ENCODE peak calls at places on chromosomes 5 and 9, in six cellular contexts. C, F, O, D, G and K are unnamed samples.

GRCh38 chr9:32703635-32704034 is 68.2 kb upstream of the TAF1L start:
- DNase-seq in C (no peak), F (no peak), O (no peak), D (no peak), G (no peak), K (no peak)

GRCh38 chr5:71865202-71865601 is 146.1 kb downstream of the CARTPT start:
- DNase-seq in C (no peak), F (no peak), O (no peak), D (peak; percentile 68), G (no peak), K (peak; percentile 25)

GRCh38 chr5:76402251-76402879 is 720 bp upstream of the IQGAP2 start:
- DNase-seq in C (peak; percentile 72), F (peak; percentile 76), O (peak; percentile 79), D (peak; percentile 64), G (peak; percentile 49), K (no peak)

GRCh38 chr9:90774682-90775081 is 26.9 kb upstream of the SYK start:
- DNase-seq in C (no peak), F (no peak), O (no peak), D (no peak), G (no peak), K (no peak)

GRCh38 chr5:127440831-127441230 is 76.6 kb upstream of the PRRC1 start:
- DNase-seq in C (no peak), F (no peak), O (no peak), D (no peak), G (no peak), K (no peak)

GRCh38 chr5:83474170-83474796 is 2.7 kb downstream of the VCAN start:
- DNase-seq in C (peak; percentile 13), F (no peak), O (peak; percentile 9), D (peak; percentile 95), G (peak; percentile 89), K (peak; percentile 89)

GRCh38 chr5:151825445-151825844 is 53.7 kb downstream of the G3BP1 start:
- DNase-seq in C (no peak), F (peak; percentile 23), O (peak; percentile 10), D (no peak), G (peak; percentile 41), K (peak; percentile 79)

GRCh38 chr5:143231973-143232812 is 171.3 kb downstream of the NR3C1 start:
- DNase-seq in C (no peak), F (no peak), O (no peak), D (no peak), G (no peak), K (no peak)

GRCh38 chr9:124345751-124346281 is 69.4 kb downstream of the PSMB7 start:
- DNase-seq in C (no peak), F (no peak), O (no peak), D (peak; percentile 54), G (no peak), K (no peak)

GRCh38 chr5:157920828-157921170 is 61.9 kb upstream of the CLINT1 start:
- DNase-seq in C (no peak), F (no peak), O (no peak), D (no peak), G (no peak), K (no peak)

GRCh38 chr5:63245271-63245670 is 666.7 kb downstream of the LRRC70 start:
- DNase-seq in C (no peak), F (no peak), O (no peak), D (no peak), G (no peak), K (no peak)

GRCh38 chr9:95874303-95874988 is 1.0 kb upstream of the ERCC6L2 start:
- DNase-seq in C (no peak), F (no peak), O (no peak), D (no peak), G (no peak), K (no peak)

GRCh38 chr5:71887680-71888079 is 168.6 kb downstream of the CARTPT start:
- DNase-seq in C (no peak), F (no peak), O (no peak), D (no peak), G (no peak), K (peak; percentile 23)

GRCh38 chr9:38003946-38004808 is 64.8 kb downstream of the SHB start:
- DNase-seq in C (no peak), F (no peak), O (no peak), D (no peak), G (no peak), K (no peak)

GRCh38 chr5:144203750-144204596 is 33.3 kb downstream of the KCTD16 start:
- DNase-seq in C (peak; percentile 27), F (peak; percentile 23), O (peak; percentile 4), D (no peak), G (no peak), K (peak; percentile 82)

GRCh38 chr9:89021154-89021803 is 30.0 kb downstream of the S1PR3 start:
- DNase-seq in C (no peak), F (no peak), O (no peak), D (no peak), G (peak; percentile 52), K (no peak)

GRCh38 chr5:109324941-109325340 is 84.8 kb downstream of the PJA2 start:
- DNase-seq in C (no peak), F (no peak), O (no peak), D (no peak), G (no peak), K (no peak)

GRCh38 chr9:110669439-110669838 is 848 bp downstream of the MUSK start:
- DNase-seq in C (no peak), F (no peak), O (no peak), D (no peak), G (no peak), K (no peak)

GRCh38 chr9:86352440-86353106 is 1.6 kb downstream of the TUT7 start:
- DNase-seq in C (no peak), F (peak; percentile 5), O (no peak), D (no peak), G (no peak), K (no peak)

GRCh38 chr5:53481887-53482716 is 1.7 kb downstream of the FST start:
- DNase-seq in C (peak; percentile 45), F (peak; percentile 14), O (peak; percentile 26), D (peak; percentile 89), G (peak; percentile 84), K (peak; percentile 67)

GRCh38 chr9:87786876-87787275 is 61.0 kb downstream of the CTSL start:
- DNase-seq in C (no peak), F (no peak), O (no peak), D (no peak), G (no peak), K (no peak)

GRCh38 chr9:77488439-77489126 is 159.5 kb downstream of the GNA14 start:
- DNase-seq in C (no peak), F (no peak), O (no peak), D (no peak), G (no peak), K (no peak)

GRCh38 chr5:159971931-159972461 is 36.9 kb upstream of the TTC1 start:
- DNase-seq in C (no peak), F (no peak), O (no peak), D (no peak), G (no peak), K (no peak)

GRCh38 chr9:38724749-38725148 is 4.8 kb upstream of the FAM240B start:
- DNase-seq in C (no peak), F (no peak), O (no peak), D (no peak), G (no peak), K (no peak)

GRCh38 chr5:36150676-36151433 is 832 bp downstream of the LMBRD2 start:
- DNase-seq in C (peak; percentile 23), F (peak; percentile 32), O (peak; percentile 13), D (peak; percentile 61), G (peak; percentile 49), K (peak; percentile 32)

GRCh38 chr9:37700131-37700530 is 49.4 kb downstream of the FRMPD1 start:
- DNase-seq in C (no peak), F (no peak), O (no peak), D (no peak), G (no peak), K (no peak)

GRCh38 chr5:157828949-157829639 is 29.9 kb downstream of the CLINT1 start:
- DNase-seq in C (no peak), F (no peak), O (no peak), D (no peak), G (no peak), K (no peak)

GRCh38 chr9:106052735-106053134 is 358.4 kb downstream of the TMEM38B start:
- DNase-seq in C (no peak), F (no peak), O (no peak), D (no peak), G (no peak), K (no peak)

GRCh38 chr5:145479862-145480261 is 355.3 kb downstream of the PRELID2 start:
- DNase-seq in C (no peak), F (no peak), O (no peak), D (no peak), G (no peak), K (no peak)

GRCh38 chr9:37284631-37285030 is 137.9 kb upstream of the GRHPR start:
- DNase-seq in C (no peak), F (no peak), O (no peak), D (no peak), G (no peak), K (no peak)

GRCh38 chr5:43367909-43368648 is 44.1 kb downstream of the CCL28 start:
- DNase-seq in C (no peak), F (no peak), O (no peak), D (no peak), G (no peak), K (no peak)